ENCODE peak calls at places on chromosomes 4 and X, in eight cellular contexts. P is GM23338, X is mesenchymal stem cell, G is K562, V is mammary epithelial cell, Y is A549, T is fibroblast of lung, C is neural progenitor cell. R is an unnamed sample.
A peak's percentile ranks its signal among the peaks of the same experiment; 100 is the strongest.

GRCh38 chrX:154478728-154479622 is at the start of gene LAGE3:
- DNase-seq in P (peak; percentile 88), X (peak; percentile 88), G (peak; percentile 87), V (peak; percentile 77), Y (peak; percentile 94), T (peak; percentile 89), C (peak; percentile 92), R (peak; percentile 94)

GRCh38 chrX:68396953-68397352 is 36.3 kb downstream of the OPHN1 start:
- DNase-seq in P (no peak), X (no peak), G (no peak), V (no peak), Y (no peak), T (peak; percentile 48), C (no peak), R (no peak)

GRCh38 chr4:120718979-120719566 is 203.5 kb downstream of the PRDM5 start:
- DNase-seq in P (peak; percentile 65), X (peak; percentile 51), G (no peak), V (peak; percentile 11), Y (peak; percentile 19), T (peak; percentile 60), C (peak; percentile 56), R (peak; percentile 45)

GRCh38 chr4:155809835-155810234 is 51.0 kb downstream of the GUCY1B1 start:
- DNase-seq in P (peak; percentile 91), X (peak; percentile 87), G (peak; percentile 10), V (peak; percentile 59), Y (peak; percentile 88), T (peak; percentile 95), C (peak; percentile 77), R (peak; percentile 85)

GRCh38 chrX:34629572-34629971 is 27.5 kb downstream of the TMEM47 start:
- DNase-seq in P (no peak), X (no peak), G (no peak), V (no peak), Y (no peak), T (peak; percentile 21), C (no peak), R (no peak)

GRCh38 chr4:42008011-42008786 is 17.9 kb downstream of the SLC30A9 start:
- DNase-seq in P (no peak), X (no peak), G (no peak), V (no peak), Y (no peak), T (no peak), C (no peak), R (no peak)

GRCh38 chrX:110541266-110541665 is 182.6 kb downstream of the RTL9 start:
- DNase-seq in P (no peak), X (no peak), G (no peak), V (no peak), Y (no peak), T (no peak), C (no peak), R (no peak)

GRCh38 chr4:2393353-2394270 is 24.8 kb downstream of the ZFYVE28 start:
- DNase-seq in P (peak; percentile 89), X (peak; percentile 20), G (peak; percentile 72), V (no peak), Y (no peak), T (no peak), C (peak; percentile 79), R (peak; percentile 69)

GRCh38 chr4:184437988-184438774 is 36.2 kb downstream of the IRF2 start:
- DNase-seq in P (no peak), X (no peak), G (no peak), V (no peak), Y (no peak), T (no peak), C (no peak), R (no peak)

GRCh38 chr4:18795794-18796193 is 774.2 kb upstream of the LCORL start:
- DNase-seq in P (no peak), X (no peak), G (no peak), V (no peak), Y (no peak), T (no peak), C (no peak), R (no peak)

GRCh38 chr4:89067407-89067806 is 10.4 kb upstream of the FAM13A start:
- DNase-seq in P (no peak), X (no peak), G (no peak), V (no peak), Y (no peak), T (no peak), C (no peak), R (no peak)

GRCh38 chr4:15142201-15142600 is 139.9 kb downstream of the CPEB2 start:
- DNase-seq in P (no peak), X (no peak), G (no peak), V (no peak), Y (no peak), T (no peak), C (no peak), R (no peak)

GRCh38 chrX:153537080-153537479 is 19.6 kb downstream of the ATP2B3 start:
- DNase-seq in P (no peak), X (no peak), G (no peak), V (no peak), Y (no peak), T (no peak), C (no peak), R (no peak)

GRCh38 chr4:139555073-139555704 is 830 bp downstream of the SETD7 start:
- DNase-seq in P (peak; percentile 80), X (peak; percentile 97), G (peak; percentile 49), V (peak; percentile 81), Y (peak; percentile 91), T (peak; percentile 90), C (peak; percentile 80), R (peak; percentile 94)

GRCh38 chr4:148800943-148801342 is 358.7 kb upstream of the NR3C2 start:
- DNase-seq in P (no peak), X (no peak), G (no peak), V (no peak), Y (no peak), T (no peak), C (no peak), R (no peak)

GRCh38 chrX:53086464-53086863 is 4.3 kb downstream of the TSPYL2 start:
- DNase-seq in P (no peak), X (no peak), G (no peak), V (no peak), Y (no peak), T (no peak), C (no peak), R (no peak)

GRCh38 chr4:103032575-103032974 is 13.1 kb upstream of the SLC9B1 start:
- DNase-seq in P (peak; percentile 93), X (peak; percentile 42), G (peak; percentile 46), V (peak; percentile 46), Y (peak; percentile 56), T (peak; percentile 22), C (peak; percentile 71), R (peak; percentile 53)

GRCh38 chrX:20019672-20020365 is 29.0 kb upstream of the BCLAF3 start:
- DNase-seq in P (no peak), X (no peak), G (no peak), V (no peak), Y (no peak), T (no peak), C (no peak), R (no peak)

GRCh38 chrX:105876658-105877057 is 54.3 kb downstream of the NRK start:
- DNase-seq in P (peak; percentile 50), X (peak; percentile 18), G (no peak), V (peak; percentile 26), Y (peak; percentile 31), T (peak; percentile 14), C (peak; percentile 34), R (peak; percentile 12)

GRCh38 chrX:71095971-71096701 is 485 bp downstream of the FOXO4 start:
- DNase-seq in P (no peak), X (no peak), G (peak; percentile 77), V (peak; percentile 25), Y (no peak), T (no peak), C (peak; percentile 58), R (no peak)

GRCh38 chrX:74924449-74925209 is 623 bp downstream of the NEXMIF start:
- DNase-seq in P (peak; percentile 50), X (peak; percentile 1), G (no peak), V (peak; percentile 23), Y (peak; percentile 19), T (peak; percentile 0), C (peak; percentile 52), R (peak; percentile 63)

GRCh38 chr4:4386736-4387392 is at the start of gene NSG1:
- DNase-seq in P (peak; percentile 42), X (peak; percentile 48), G (peak; percentile 45), V (peak; percentile 58), Y (peak; percentile 13), T (no peak), C (peak; percentile 73), R (peak; percentile 53)

GRCh38 chr4:2662598-2662997 is 93.5 kb downstream of the TNIP2 start:
- DNase-seq in P (no peak), X (peak; percentile 91), G (no peak), V (peak; percentile 52), Y (peak; percentile 6), T (peak; percentile 82), C (no peak), R (no peak)

GRCh38 chrX:115602308-115602707 is 41.3 kb downstream of the PLS3 start:
- DNase-seq in P (no peak), X (no peak), G (no peak), V (peak; percentile 37), Y (no peak), T (no peak), C (no peak), R (no peak)
- H3K4me2 ChIP-seq in P (no peak overlapping the region), X (no peak overlapping the region), G (no peak overlapping the region), V (no peak overlapping the region), Y (peak overlapping the region; percentile 29), T (no peak overlapping the region), C (no peak overlapping the region), R (no peak overlapping the region)

GRCh38 chrX:41445781-41446358 is 1.3 kb upstream of the NYX start:
- DNase-seq in P (no peak), X (no peak), G (no peak), V (no peak), Y (no peak), T (no peak), C (no peak), R (no peak)
- H3K4me2 ChIP-seq in P (no peak overlapping the region), X (no peak overlapping the region), G (no peak overlapping the region), V (no peak overlapping the region), Y (no peak overlapping the region), T (no peak overlapping the region), C (no peak overlapping the region), R (no peak overlapping the region)

DNA sequence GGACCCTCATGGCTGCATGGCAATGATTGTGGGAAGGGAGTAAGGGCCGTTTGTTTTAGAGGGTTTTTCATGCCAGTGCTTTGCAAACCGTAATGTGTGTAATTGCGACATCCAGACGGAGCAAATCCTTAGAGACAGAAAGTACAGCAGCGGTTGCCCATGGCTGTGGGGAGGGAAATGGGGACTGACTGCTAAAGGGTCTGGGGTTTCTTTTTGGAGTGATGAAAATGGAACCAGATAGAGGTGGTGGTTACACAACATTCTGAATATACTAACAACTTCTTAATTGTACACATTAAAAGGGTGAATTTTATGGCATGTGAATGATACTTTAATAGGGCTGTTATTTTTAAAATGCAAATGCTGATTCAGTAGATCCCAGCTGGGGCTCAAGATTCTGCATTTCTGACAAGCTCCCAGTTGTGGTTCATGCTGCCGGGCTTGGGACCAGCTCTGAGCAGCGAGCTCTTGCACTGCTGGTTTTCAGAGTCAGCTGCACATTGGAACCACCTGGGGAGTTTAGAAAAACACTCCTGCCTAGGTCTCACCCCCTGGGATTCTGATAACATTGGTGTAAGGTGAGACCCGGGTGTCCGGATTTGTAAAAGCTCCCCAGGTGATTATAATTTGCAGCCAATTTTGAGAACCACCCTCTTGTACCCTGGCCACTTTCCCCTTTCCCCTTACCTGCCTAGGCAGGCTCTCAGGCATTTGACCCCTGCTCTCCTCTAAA is 47.7 kb downstream of the PRPS1 start:
- DNase-seq in P (no peak), X (peak; percentile 89), G (no peak), V (peak; percentile 30), Y (no peak), T (peak; percentile 75), C (no peak), R (peak; percentile 61)
- H3K4me2 ChIP-seq in P (no peak overlapping the region), X (peak overlapping the region; percentile 74), G (peak overlapping the region; percentile 89), V (peak overlapping the region; percentile 56), Y (peak overlapping the region; percentile 96), T (peak overlapping the region; percentile 87), C (no peak overlapping the region), R (peak overlapping the region; percentile 79)

GRCh38 chr4:6891436-6892170 is 18.0 kb upstream of the TBC1D14 start:
- DNase-seq in P (no peak), X (peak; percentile 77), G (no peak), V (no peak), Y (peak; percentile 24), T (no peak), C (no peak), R (no peak)
- H3K4me2 ChIP-seq in P (no peak overlapping the region), X (no peak overlapping the region), G (peak overlapping the region; percentile 72), V (no peak overlapping the region), Y (peak overlapping the region; percentile 64), T (no peak overlapping the region), C (no peak overlapping the region), R (peak overlapping the region; percentile 56)

R was measured in hepatocyte.